ENCODE peak calls at places on chromosomes 12 and 14, in four cellular contexts. N is pancreas, S is fibroblast of the aortic adventitia, G is kidney. M is an unnamed sample.

GRCh38 chr12:6554168-6554989 is 1.5 kb downstream of the IFFO1 start:
- DNase-seq in G (peak; percentile 88), S (peak; percentile 90), N (peak; percentile 83), M (peak; percentile 48)

GRCh38 chr14:66074546-66074945 is 411.6 kb upstream of the CCDC196 start:
- DNase-seq in G (no peak), N (no peak), S (no peak), M (no peak)

GRCh38 chr14:64234877-64235651 is 59.1 kb downstream of the ESR2 start:
- DNase-seq in S (peak; percentile 36), N (no peak), G (peak; percentile 76), M (no peak)

GRCh38 chr14:105537580-105538474 is 11.4 kb downstream of the TMEM121 start:
- DNase-seq in S (no peak), N (peak; percentile 93), G (peak; percentile 78), M (peak; percentile 62)

GRCh38 chr14:104681689-104682074 is 7.7 kb upstream of the INF2 start:
- DNase-seq in S (peak; percentile 85), N (peak; percentile 76), G (peak; percentile 96), M (no peak)

GRCh38 chr12:15721716-15722115 is 67.5 kb downstream of the EPS8 start:
- DNase-seq in N (no peak), G (no peak), S (peak; percentile 58), M (no peak)

GRCh38 chr14:33692762-33693161 is 258.1 kb downstream of the EGLN3 start:
- DNase-seq in N (no peak), G (no peak), S (peak; percentile 94), M (no peak)

GRCh38 chr12:114834621-114835020 is 150.6 kb upstream of the TBX3 start:
- DNase-seq in G (no peak), N (no peak), S (peak; percentile 29), M (no peak)

GRCh38 chr14:22549304-22549962 is 39.6 kb downstream of the DAD1 start:
- DNase-seq in G (no peak), N (no peak), S (no peak), M (no peak)

GRCh38 chr12:2336409-2336829 is 283.6 kb downstream of the CACNA1C start:
- DNase-seq in S (peak; percentile 94), N (no peak), G (no peak), M (no peak)

GRCh38 chr14:21078287-21078686 is 8.2 kb downstream of the ARHGEF40 start:
- DNase-seq in S (no peak), N (no peak), G (no peak), M (no peak)

GRCh38 chr12:108691995-108692808 is 39.1 kb downstream of the CORO1C start:
- DNase-seq in S (no peak), N (no peak), G (no peak), M (no peak)

GRCh38 chr14:77508876-77509275 is 10.3 kb upstream of the ISM2 start:
- DNase-seq in N (no peak), S (no peak), G (no peak), M (no peak)

GRCh38 chr12:42960087-42960527 is 370.6 kb upstream of the PRICKLE1 start:
- DNase-seq in S (no peak), N (no peak), G (no peak), M (no peak)

GRCh38 chr12:93136243-93137015 is 207.3 kb upstream of the EEA1 start:
- DNase-seq in N (no peak), S (no peak), G (no peak), M (no peak)

GRCh38 chr14:103448097-103448496 is 62.9 kb downstream of the MARK3 start:
- DNase-seq in S (no peak), N (no peak), G (no peak), M (no peak)

GRCh38 chr14:61474671-61475070 is 153.3 kb downstream of the PRKCH start:
- DNase-seq in S (no peak), G (no peak), N (no peak), M (no peak)

GRCh38 chr12:42421844-42422779 is 96.1 kb downstream of the PPHLN1 start:
- DNase-seq in S (peak; percentile 85), G (no peak), N (no peak), M (no peak)

GRCh38 chr12:108589028-108589839 is 8.7 kb downstream of the TMEM119 start:
- DNase-seq in S (peak; percentile 63), N (no peak), G (peak; percentile 73), M (no peak)

GRCh38 chr12:69708649-69709048 is 9.5 kb upstream of the BEST3 start:
- DNase-seq in G (no peak), S (no peak), N (no peak), M (no peak)

GRCh38 chr14:31880935-31881334 is 196.2 kb upstream of the ARHGAP5 start:
- DNase-seq in G (no peak), S (peak; percentile 83), N (no peak), M (no peak)